ENCODE peak calls at places on chromosomes 13 and 19, in seven cellular contexts. One of them, this sample, is unnamed.

GRCh38 chr13:84870190-84870589 is 929.0 kb downstream of the SLITRK6 start:
- DNase-seq in CD4-positive, alpha-beta T cell: no peak
- DNase-seq in stomach: no peak
- DNase-seq in vagina: no peak
- DNase-seq in foreskin fibroblast: no peak
- DNase-seq in ureter: no peak
- DNase-seq in AG09309: no peak
- DNase-seq in this sample: no peak

GRCh38 chr13:34816118-34816517 is 126.0 kb upstream of the NBEA start:
- DNase-seq in CD4-positive, alpha-beta T cell: no peak
- DNase-seq in stomach: no peak
- DNase-seq in vagina: no peak
- DNase-seq in foreskin fibroblast: no peak
- DNase-seq in ureter: no peak
- DNase-seq in AG09309: no peak
- DNase-seq in this sample: no peak

GRCh38 chr13:58583961-58584360 is 952.4 kb downstream of the PCDH17 start:
- DNase-seq in CD4-positive, alpha-beta T cell: no peak
- DNase-seq in stomach: no peak
- DNase-seq in vagina: no peak
- DNase-seq in foreskin fibroblast: no peak
- DNase-seq in ureter: no peak
- DNase-seq in AG09309: no peak
- DNase-seq in this sample: no peak

GRCh38 chr13:44523176-44524017 is 52.7 kb downstream of the TSC22D1 start:
- DNase-seq in CD4-positive, alpha-beta T cell: no peak
- DNase-seq in stomach: no peak
- DNase-seq in vagina: no peak
- DNase-seq in foreskin fibroblast: peak
- DNase-seq in ureter: no peak
- DNase-seq in AG09309: peak
- DNase-seq in this sample: no peak

GRCh38 chr13:104875008-104875762 is 1660.3 kb downstream of the EFNB2 start:
- DNase-seq in CD4-positive, alpha-beta T cell: no peak
- DNase-seq in stomach: no peak
- DNase-seq in vagina: no peak
- DNase-seq in foreskin fibroblast: no peak
- DNase-seq in ureter: no peak
- DNase-seq in AG09309: no peak
- DNase-seq in this sample: no peak

GRCh38 chr13:41533676-41534075 is 76.3 kb downstream of the RGCC start:
- DNase-seq in CD4-positive, alpha-beta T cell: no peak
- DNase-seq in stomach: no peak
- DNase-seq in vagina: peak
- DNase-seq in foreskin fibroblast: no peak
- DNase-seq in ureter: no peak
- DNase-seq in AG09309: no peak
- DNase-seq in this sample: no peak

GRCh38 chr19:12933287-12934072 is at the start of gene FARSA:
- DNase-seq in CD4-positive, alpha-beta T cell: peak
- DNase-seq in stomach: peak
- DNase-seq in vagina: no peak
- DNase-seq in foreskin fibroblast: peak
- DNase-seq in ureter: peak
- DNase-seq in AG09309: no peak
- DNase-seq in this sample: peak

GRCh38 chr13:20964904-20965303 is 62.4 kb upstream of the XPO4 start:
- DNase-seq in CD4-positive, alpha-beta T cell: no peak
- DNase-seq in stomach: no peak
- DNase-seq in vagina: no peak
- DNase-seq in foreskin fibroblast: peak
- DNase-seq in ureter: no peak
- DNase-seq in AG09309: peak
- DNase-seq in this sample: no peak

GRCh38 chr13:45744979-45745378 is 42.9 kb downstream of the CBY2 start:
- DNase-seq in CD4-positive, alpha-beta T cell: no peak
- DNase-seq in stomach: no peak
- DNase-seq in vagina: no peak
- DNase-seq in foreskin fibroblast: no peak
- DNase-seq in ureter: no peak
- DNase-seq in AG09309: no peak
- DNase-seq in this sample: no peak

GRCh38 chr13:90928109-90928508 is 419.4 kb upstream of the MIR17HG start:
- DNase-seq in CD4-positive, alpha-beta T cell: no peak
- DNase-seq in stomach: no peak
- DNase-seq in vagina: no peak
- DNase-seq in foreskin fibroblast: no peak
- DNase-seq in ureter: no peak
- DNase-seq in AG09309: no peak
- DNase-seq in this sample: no peak

GRCh38 chr13:98447881-98448641 is 128.8 kb downstream of the STK24 start:
- DNase-seq in CD4-positive, alpha-beta T cell: no peak
- DNase-seq in stomach: no peak
- DNase-seq in vagina: no peak
- DNase-seq in foreskin fibroblast: no peak
- DNase-seq in ureter: no peak
- DNase-seq in AG09309: no peak
- DNase-seq in this sample: peak

GRCh38 chr19:6056801-6057650 is 53.3 kb downstream of the RFX2 start:
- DNase-seq in CD4-positive, alpha-beta T cell: peak
- DNase-seq in stomach: peak
- DNase-seq in vagina: peak
- DNase-seq in foreskin fibroblast: peak
- DNase-seq in ureter: peak
- DNase-seq in AG09309: peak
- DNase-seq in this sample: no peak

GRCh38 chr19:13029893-13030292 is 34.6 kb downstream of the NFIX start:
- DNase-seq in CD4-positive, alpha-beta T cell: no peak
- DNase-seq in stomach: peak
- DNase-seq in vagina: no peak
- DNase-seq in foreskin fibroblast: no peak
- DNase-seq in ureter: no peak
- DNase-seq in AG09309: no peak
- DNase-seq in this sample: no peak

GRCh38 chr13:32669030-32669646 is 82.9 kb downstream of the PDS5B start:
- DNase-seq in CD4-positive, alpha-beta T cell: no peak
- DNase-seq in stomach: no peak
- DNase-seq in vagina: no peak
- DNase-seq in foreskin fibroblast: peak
- DNase-seq in ureter: no peak
- DNase-seq in AG09309: peak
- DNase-seq in this sample: no peak

GRCh38 chr19:7393459-7393858 is 44.7 kb downstream of the ARHGEF18 start:
- DNase-seq in CD4-positive, alpha-beta T cell: no peak
- DNase-seq in stomach: no peak
- DNase-seq in vagina: no peak
- DNase-seq in foreskin fibroblast: no peak
- DNase-seq in ureter: no peak
- DNase-seq in AG09309: no peak
- DNase-seq in this sample: no peak

GRCh38 chr13:29922896-29923295 is 72.5 kb upstream of the UBL3 start:
- DNase-seq in CD4-positive, alpha-beta T cell: no peak
- DNase-seq in stomach: no peak
- DNase-seq in vagina: peak
- DNase-seq in foreskin fibroblast: peak
- DNase-seq in ureter: no peak
- DNase-seq in AG09309: no peak
- DNase-seq in this sample: no peak

GRCh38 chr19:52748336-52748950 is 13.6 kb upstream of the ZNF611 start:
- DNase-seq in CD4-positive, alpha-beta T cell: no peak
- DNase-seq in stomach: no peak
- DNase-seq in vagina: no peak
- DNase-seq in foreskin fibroblast: peak
- DNase-seq in ureter: no peak
- DNase-seq in AG09309: no peak
- DNase-seq in this sample: no peak

GRCh38 chr19:41563847-41564514 is 12.0 kb upstream of the CEACAM21 start:
- DNase-seq in CD4-positive, alpha-beta T cell: peak
- DNase-seq in stomach: no peak
- DNase-seq in vagina: no peak
- DNase-seq in foreskin fibroblast: no peak
- DNase-seq in ureter: no peak
- DNase-seq in AG09309: no peak
- DNase-seq in this sample: no peak

GRCh38 chr13:29702912-29703351 is 107.4 kb upstream of the SLC7A1 start:
- DNase-seq in CD4-positive, alpha-beta T cell: no peak
- DNase-seq in stomach: no peak
- DNase-seq in vagina: peak
- DNase-seq in foreskin fibroblast: peak
- DNase-seq in ureter: no peak
- DNase-seq in AG09309: peak
- DNase-seq in this sample: no peak

GRCh38 chr13:37225414-37226047 is 120.1 kb upstream of the CSNK1A1L start:
- DNase-seq in CD4-positive, alpha-beta T cell: no peak
- DNase-seq in stomach: no peak
- DNase-seq in vagina: no peak
- DNase-seq in foreskin fibroblast: no peak
- DNase-seq in ureter: no peak
- DNase-seq in AG09309: peak
- DNase-seq in this sample: no peak

GRCh38 chr19:3211191-3211590 is 13.3 kb upstream of the CELF5 start:
- DNase-seq in CD4-positive, alpha-beta T cell: no peak
- DNase-seq in stomach: no peak
- DNase-seq in vagina: no peak
- DNase-seq in foreskin fibroblast: no peak
- DNase-seq in ureter: no peak
- DNase-seq in AG09309: no peak
- DNase-seq in this sample: no peak

GRCh38 chr19:16575282-16575681 is 3.1 kb upstream of the SLC35E1 start:
- DNase-seq in CD4-positive, alpha-beta T cell: no peak
- DNase-seq in stomach: no peak
- DNase-seq in vagina: no peak
- DNase-seq in foreskin fibroblast: no peak
- DNase-seq in ureter: no peak
- DNase-seq in AG09309: no peak
- DNase-seq in this sample: no peak

GRCh38 chr13:29908411-29908810 is 58.0 kb upstream of the UBL3 start:
- DNase-seq in CD4-positive, alpha-beta T cell: no peak
- DNase-seq in stomach: no peak
- DNase-seq in vagina: peak
- DNase-seq in foreskin fibroblast: peak
- DNase-seq in ureter: no peak
- DNase-seq in AG09309: no peak
- DNase-seq in this sample: no peak

GRCh38 chr19:4913996-4914735 is 4.9 kb downstream of the UHRF1 start:
- DNase-seq in CD4-positive, alpha-beta T cell: peak
- DNase-seq in stomach: no peak
- DNase-seq in vagina: no peak
- DNase-seq in foreskin fibroblast: no peak
- DNase-seq in ureter: no peak
- DNase-seq in AG09309: no peak
- DNase-seq in this sample: no peak

GRCh38 chr19:15672580-15673175 is at the start of gene CYP4F12:
- DNase-seq in CD4-positive, alpha-beta T cell: no peak
- DNase-seq in stomach: peak
- DNase-seq in vagina: peak
- DNase-seq in foreskin fibroblast: peak
- DNase-seq in ureter: peak
- DNase-seq in AG09309: no peak
- DNase-seq in this sample: no peak

This sample was measured in memory B cell.